ENCODE peak calls at places on chromosomes 6 and 20, in seven cellular contexts. F is NCI-H2171; A is activated naive CD8-positive, alpha-beta T cell treated with anti-CD3 and anti-CD28 coated beads, Interleukin-2, amount 50 U/mL, for 24 hours; O is ACHN; Y is activated naive CD4-positive, alpha-beta T cell treated with Interleukin-2 at 50 U/mL for 16 hours; E is HCT116; B is nucleus accumbens. N is an unnamed sample.

GRCh38 chr20:20014659-20015058 is 2.5 kb upstream of the NAA20 start:
- DNase-seq in F (no peak), A (no peak), O (no peak), Y (peak), E (no peak), B (no peak), N (no peak)

GRCh38 chr6:68087399-68088133 is 547.5 kb upstream of the ADGRB3 start:
- DNase-seq in F (no peak), A (no peak), O (no peak), Y (no peak), E (no peak), B (no peak), N (no peak)

GRCh38 chr20:19784511-19785172 is 26.6 kb downstream of the RIN2 start:
- DNase-seq in F (no peak), A (peak), O (peak), Y (peak), E (peak), B (peak), N (peak)

GRCh38 chr6:102571236-102571908 is 1177.9 kb downstream of the GRIK2 start:
- DNase-seq in F (peak), A (no peak), O (no peak), Y (no peak), E (no peak), B (no peak), N (no peak)

GRCh38 chr6:154923199-154923869 is 71.8 kb upstream of the TIAM2 start:
- DNase-seq in F (no peak), A (no peak), O (no peak), Y (no peak), E (no peak), B (no peak), N (no peak)

GRCh38 chr20:46131396-46131795 is 13.3 kb downstream of the CD40 start:
- DNase-seq in F (no peak), A (no peak), O (no peak), Y (no peak), E (no peak), B (no peak), N (no peak)

GRCh38 chr6:84274856-84275255 is 47.4 kb upstream of the CEP162 start:
- DNase-seq in F (no peak), A (no peak), O (no peak), Y (no peak), E (no peak), B (no peak), N (no peak)

GRCh38 chr6:138467901-138468300 is 31.4 kb downstream of the NHSL1 start:
- DNase-seq in F (no peak), A (no peak), O (no peak), Y (no peak), E (no peak), B (no peak), N (peak)

GRCh38 chr6:133778414-133778813 is 110.5 kb upstream of the TCF21 start:
- DNase-seq in F (no peak), A (no peak), O (no peak), Y (no peak), E (no peak), B (no peak), N (peak)

GRCh38 chr6:76592561-76592960 is 520.1 kb upstream of the IMPG1 start:
- DNase-seq in F (no peak), A (no peak), O (no peak), Y (no peak), E (no peak), B (no peak), N (no peak)

GRCh38 chr6:12504325-12504966 is 212.1 kb upstream of the PHACTR1 start:
- DNase-seq in F (no peak), A (no peak), O (peak), Y (no peak), E (peak), B (no peak), N (peak)

GRCh38 chr20:49100934-49101333 is 54.8 kb downstream of the CSE1L start:
- DNase-seq in F (no peak), A (no peak), O (no peak), Y (no peak), E (no peak), B (no peak), N (no peak)

GRCh38 chr6:17768388-17768787 is 61.7 kb upstream of the NUP153 start:
- DNase-seq in F (no peak), A (no peak), O (peak), Y (no peak), E (no peak), B (no peak), N (peak)

GRCh38 chr6:5115168-5115567 is 30.0 kb downstream of the PPP1R3G start:
- DNase-seq in F (no peak), A (no peak), O (no peak), Y (no peak), E (no peak), B (no peak), N (no peak)

GRCh38 chr6:21972516-21972915 is 324.3 kb downstream of the PRL start:
- DNase-seq in F (no peak), A (no peak), O (no peak), Y (no peak), E (no peak), B (no peak), N (no peak)

GRCh38 chr6:86535141-86535540 is 402.2 kb upstream of the HTR1E start:
- DNase-seq in F (no peak), A (no peak), O (no peak), Y (no peak), E (no peak), B (no peak), N (no peak)

GRCh38 chr6:166567813-166568212 is 18.7 kb downstream of the RAMACL start:
- DNase-seq in F (no peak), A (no peak), O (no peak), Y (no peak), E (no peak), B (no peak), N (no peak)

GRCh38 chr6:116028233-116028632 is 32.5 kb downstream of the FRK start:
- DNase-seq in F (no peak), A (no peak), O (no peak), Y (no peak), E (no peak), B (no peak), N (no peak)

GRCh38 chr6:145947108-145947507 is 17.1 kb downstream of the SHPRH start:
- DNase-seq in F (no peak), A (no peak), O (no peak), Y (no peak), E (no peak), B (no peak), N (no peak)

GRCh38 chr20:21048841-21049273 is 57.3 kb downstream of the LINC00237 start:
- DNase-seq in F (no peak), A (peak), O (peak), Y (peak), E (peak), B (no peak), N (no peak)